ENCODE peak calls at places on chromosomes 12 and 14, in four cellular contexts. One of them, this sample, is unnamed.

GRCh38 chr12:62530596-62530995 is 64.0 kb downstream of the MON2 start:
- DNase-seq in H1: no peak
- DNase-seq in GM12878: no peak
- DNase-seq in HepG2: no peak
- DNase-seq in this sample: no peak

GRCh38 chr12:49973361-49973830 is 649 bp downstream of the AQP6 start:
- DNase-seq in H1: no peak
- DNase-seq in GM12878: no peak
- DNase-seq in HepG2: no peak
- DNase-seq in this sample: no peak

GRCh38 chr12:95204141-95204866 is 13.0 kb downstream of the FGD6 start:
- DNase-seq in H1: peak; percentile 53
- DNase-seq in GM12878: no peak
- DNase-seq in HepG2: no peak
- DNase-seq in this sample: no peak

GRCh38 chr14:104898870-104899510 is 25.7 kb upstream of the PLD4 start:
- DNase-seq in H1: no peak
- DNase-seq in GM12878: no peak
- DNase-seq in HepG2: no peak
- DNase-seq in this sample: no peak

GRCh38 chr14:100015251-100015655 is 50.0 kb upstream of the EVL start:
- DNase-seq in H1: no peak
- DNase-seq in GM12878: peak; percentile 54
- DNase-seq in HepG2: no peak
- DNase-seq in this sample: no peak

GRCh38 chr12:116455540-116456306 is 103.5 kb upstream of the MAP1LC3B2 start:
- DNase-seq in H1: no peak
- DNase-seq in GM12878: no peak
- DNase-seq in HepG2: no peak
- DNase-seq in this sample: peak; percentile 73

GRCh38 chr12:124683330-124683662 is 115.9 kb upstream of the NCOR2 start:
- DNase-seq in H1: no peak
- DNase-seq in GM12878: no peak
- DNase-seq in HepG2: peak; percentile 57
- DNase-seq in this sample: no peak

GRCh38 chr12:51388826-51389225 is 2.4 kb downstream of the GALNT6 start:
- DNase-seq in H1: no peak
- DNase-seq in GM12878: no peak
- DNase-seq in HepG2: no peak
- DNase-seq in this sample: no peak

GRCh38 chr14:51780741-51781140 is 79.7 kb upstream of the GNG2 start:
- DNase-seq in H1: no peak
- DNase-seq in GM12878: no peak
- DNase-seq in HepG2: no peak
- DNase-seq in this sample: no peak

GRCh38 chr14:24943024-24943423 is 106.9 kb downstream of the STXBP6 start:
- DNase-seq in H1: peak; percentile 36
- DNase-seq in GM12878: no peak
- DNase-seq in HepG2: no peak
- DNase-seq in this sample: no peak

GRCh38 chr14:32545858-32546210 is 216.7 kb downstream of the AKAP6 start:
- DNase-seq in H1: no peak
- DNase-seq in GM12878: no peak
- DNase-seq in HepG2: no peak
- DNase-seq in this sample: no peak

GRCh38 chr14:59013672-59014298 is 174.7 kb upstream of the DAAM1 start:
- DNase-seq in H1: no peak
- DNase-seq in GM12878: no peak
- DNase-seq in HepG2: peak; percentile 66
- DNase-seq in this sample: no peak

GRCh38 chr14:96574633-96575191 is 72.5 kb downstream of the PAPOLA start:
- DNase-seq in H1: no peak
- DNase-seq in GM12878: no peak
- DNase-seq in HepG2: no peak
- DNase-seq in this sample: no peak

GRCh38 chr14:99515301-99516155 is 34.3 kb downstream of the CCNK start:
- DNase-seq in H1: no peak
- DNase-seq in GM12878: no peak
- DNase-seq in HepG2: no peak
- DNase-seq in this sample: no peak

GRCh38 chr14:38877744-38878388 is 225.2 kb downstream of the SEC23A start:
- DNase-seq in H1: no peak
- DNase-seq in GM12878: no peak
- DNase-seq in HepG2: no peak
- DNase-seq in this sample: no peak

GRCh38 chr14:32350020-32350419 is 20.9 kb downstream of the AKAP6 start:
- DNase-seq in H1: no peak
- DNase-seq in GM12878: peak; percentile 17
- DNase-seq in HepG2: no peak
- DNase-seq in this sample: no peak

GRCh38 chr14:75861161-75861621 is 120.6 kb downstream of the TGFB3 start:
- DNase-seq in H1: no peak
- DNase-seq in GM12878: no peak
- DNase-seq in HepG2: peak; percentile 80
- DNase-seq in this sample: no peak

GRCh38 chr12:69687390-69687789 is 11.7 kb downstream of the BEST3 start:
- DNase-seq in H1: no peak
- DNase-seq in GM12878: no peak
- DNase-seq in HepG2: no peak
- DNase-seq in this sample: no peak

GRCh38 chr12:122963928-122964240 is 2.4 kb downstream of the ABCB9 start:
- DNase-seq in H1: no peak
- DNase-seq in GM12878: no peak
- DNase-seq in HepG2: no peak
- DNase-seq in this sample: no peak

GRCh38 chr12:76866146-76866545 is 12.7 kb downstream of the CSRP2 start:
- DNase-seq in H1: no peak
- DNase-seq in GM12878: no peak
- DNase-seq in HepG2: no peak
- DNase-seq in this sample: no peak

GRCh38 chr12:78095623-78096022 is 264.9 kb downstream of the NAV3 start:
- DNase-seq in H1: no peak
- DNase-seq in GM12878: no peak
- DNase-seq in HepG2: no peak
- DNase-seq in this sample: no peak

GRCh38 chr14:99391671-99392070 is 89.0 kb downstream of the SETD3 start:
- DNase-seq in H1: no peak
- DNase-seq in GM12878: no peak
- DNase-seq in HepG2: no peak
- DNase-seq in this sample: no peak

GRCh38 chr12:946212-946611 is 3.3 kb downstream of the RAD52 start:
- DNase-seq in H1: no peak
- DNase-seq in GM12878: peak; percentile 15
- DNase-seq in HepG2: no peak
- DNase-seq in this sample: no peak

GRCh38 chr12:19171731-19172130 is 42.2 kb downstream of the PLEKHA5 start:
- DNase-seq in H1: no peak
- DNase-seq in GM12878: no peak
- DNase-seq in HepG2: no peak
- DNase-seq in this sample: no peak

GRCh38 chr12:125159687-125160086 is 94.5 kb downstream of the AACS start:
- DNase-seq in H1: no peak
- DNase-seq in GM12878: no peak
- DNase-seq in HepG2: no peak
- DNase-seq in this sample: no peak

GRCh38 chr14:88468396-88468795 is 82.9 kb downstream of the SPATA7 start:
- DNase-seq in H1: no peak
- DNase-seq in GM12878: no peak
- DNase-seq in HepG2: no peak
- DNase-seq in this sample: no peak

GRCh38 chr12:101305226-101305779 is 25.4 kb downstream of the UTP20 start:
- DNase-seq in H1: no peak
- DNase-seq in GM12878: no peak
- DNase-seq in HepG2: no peak
- DNase-seq in this sample: no peak

GRCh38 chr12:123853401-123854070 is 91.4 kb downstream of the DNAH10 start:
- DNase-seq in H1: no peak
- DNase-seq in GM12878: no peak
- DNase-seq in HepG2: no peak
- DNase-seq in this sample: no peak

GRCh38 chr12:104669057-104669770 is 212.5 kb downstream of the CHST11 start:
- DNase-seq in H1: no peak
- DNase-seq in GM12878: no peak
- DNase-seq in HepG2: no peak
- DNase-seq in this sample: peak; percentile 30

GRCh38 chr14:104749111-104749649 is 3.8 kb upstream of the SIVA1 start:
- DNase-seq in H1: no peak
- DNase-seq in GM12878: no peak
- DNase-seq in HepG2: peak; percentile 88
- DNase-seq in this sample: no peak

GRCh38 chr12:50188280-50188781 is 21.2 kb upstream of the CERS5 start:
- DNase-seq in H1: no peak
- DNase-seq in GM12878: no peak
- DNase-seq in HepG2: peak; percentile 93
- DNase-seq in this sample: no peak

GRCh38 chr12:52331833-52332232 is 10.6 kb upstream of the KRT83 start:
- DNase-seq in H1: no peak
- DNase-seq in GM12878: no peak
- DNase-seq in HepG2: no peak
- DNase-seq in this sample: no peak

GRCh38 chr12:12273291-12273957 is 6.6 kb upstream of the LRP6 start:
- DNase-seq in H1: no peak
- DNase-seq in GM12878: no peak
- DNase-seq in HepG2: no peak
- DNase-seq in this sample: no peak

GRCh38 chr12:132318135-132318534 is 11.3 kb downstream of the GALNT9 start:
- DNase-seq in H1: no peak
- DNase-seq in GM12878: no peak
- DNase-seq in HepG2: no peak
- DNase-seq in this sample: no peak

GRCh38 chr12:3033538-3033865 is 43.7 kb upstream of the TSPAN9 start:
- DNase-seq in H1: no peak
- DNase-seq in GM12878: no peak
- DNase-seq in HepG2: no peak
- DNase-seq in this sample: no peak

GRCh38 chr12:3034067-3034750 is 43.0 kb upstream of the TSPAN9 start:
- DNase-seq in H1: peak; percentile 54
- DNase-seq in GM12878: no peak
- DNase-seq in HepG2: peak; percentile 55
- DNase-seq in this sample: peak; percentile 77

GRCh38 chr12:3032161-3032560 is 45.0 kb upstream of the TSPAN9 start:
- DNase-seq in H1: no peak
- DNase-seq in GM12878: no peak
- DNase-seq in HepG2: no peak
- DNase-seq in this sample: no peak

GRCh38 chr12:3030821-3031415 is 46.3 kb upstream of the TSPAN9 start:
- DNase-seq in H1: no peak
- DNase-seq in GM12878: no peak
- DNase-seq in HepG2: no peak
- DNase-seq in this sample: no peak

GRCh38 chr12:3032770-3033537 is 44.2 kb upstream of the TSPAN9 start:
- DNase-seq in H1: no peak
- DNase-seq in GM12878: no peak
- DNase-seq in HepG2: no peak
- DNase-seq in this sample: no peak
- TF ChIP-seq SP1 in H1: no peak
- TF ChIP-seq SP1 in GM12878: no peak
- TF ChIP-seq SP1 in HepG2: no peak
- TF ChIP-seq SP1 in this sample: no peak

GRCh38 chr12:13851828-13852227 is 129.6 kb downstream of the GRIN2B start:
- DNase-seq in H1: peak; percentile 41
- DNase-seq in GM12878: no peak
- DNase-seq in HepG2: no peak
- DNase-seq in this sample: no peak
- TF ChIP-seq SUZ12 in H1: no peak
- TF ChIP-seq SUZ12 in GM12878: no peak
- TF ChIP-seq SUZ12 in HepG2: no peak
- TF ChIP-seq SUZ12 in this sample: no peak

GRCh38 chr12:127306604-127307215 is 960.3 kb upstream of the TMEM132C start:
- DNase-seq in H1: no peak
- DNase-seq in GM12878: no peak
- DNase-seq in HepG2: no peak
- DNase-seq in this sample: no peak
- TF ChIP-seq SP1 in H1: no peak
- TF ChIP-seq SP1 in GM12878: no peak
- TF ChIP-seq SP1 in HepG2: no peak
- TF ChIP-seq SP1 in this sample: no peak

DNA sequence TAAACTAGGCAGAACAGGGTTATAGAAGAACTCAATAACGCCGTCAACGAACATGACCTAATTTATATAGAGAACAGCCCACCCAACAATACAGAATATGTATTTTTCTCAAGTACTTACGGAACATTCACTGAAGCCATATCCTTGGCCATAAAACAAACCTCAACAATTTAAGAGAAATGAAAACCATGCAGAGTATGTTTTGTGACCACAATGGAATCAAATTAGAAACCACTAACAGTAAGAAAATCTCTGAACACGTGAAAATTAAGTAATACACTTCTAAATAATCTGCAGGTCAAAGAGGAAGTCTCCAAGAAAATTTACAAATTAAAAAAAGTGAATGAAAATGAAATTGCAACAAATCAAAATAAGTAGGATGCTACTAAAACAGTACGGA is 9.4 kb downstream of the SART3 start:
- DNase-seq in H1: no peak
- DNase-seq in GM12878: no peak
- DNase-seq in HepG2: no peak
- DNase-seq in this sample: no peak
- TF ChIP-seq SUZ12 in H1: no peak
- TF ChIP-seq SUZ12 in GM12878: no peak
- TF ChIP-seq SUZ12 in HepG2: no peak
- TF ChIP-seq SUZ12 in this sample: no peak

GRCh38 chr14:89899917-89900680 is 54.4 kb downstream of the EFCAB11 start:
- DNase-seq in H1: no peak
- DNase-seq in GM12878: no peak
- DNase-seq in HepG2: peak; percentile 13
- DNase-seq in this sample: peak; percentile 14
- TF ChIP-seq SP1 in H1: no peak
- TF ChIP-seq SP1 in GM12878: no peak
- TF ChIP-seq SP1 in HepG2: no peak
- TF ChIP-seq SP1 in this sample: no peak

GRCh38 chr12:53467880-53468279 is 16.0 kb downstream of the PCBP2 start:
- DNase-seq in H1: no peak
- DNase-seq in GM12878: no peak
- DNase-seq in HepG2: no peak
- DNase-seq in this sample: no peak
- TF ChIP-seq SUZ12 in H1: no peak
- TF ChIP-seq SUZ12 in GM12878: no peak
- TF ChIP-seq SUZ12 in HepG2: no peak
- TF ChIP-seq SUZ12 in this sample: no peak